ENCODE peak calls at places on chromosomes 7 and 10, in five cellular contexts. V is heart right ventricle, A is breast epithelium, F is tibial artery, R is tibial nerve. U is an unnamed sample. For H3K27me3 and H3K4me1, the result is how much of the 10 kb centered on the place peaks cover.

GRCh38 chr7:102230593-102230992 is 56.1 kb upstream of the SH2B2 start:
- DNase-seq in V (no peak), A (no peak), F (no peak), R (no peak), U (no peak)

GRCh38 chr7:101532400-101533102 is 96.5 kb downstream of the MYL10 start:
- DNase-seq in R (no peak), V (no peak), A (no peak), F (no peak), U (no peak)

GRCh38 chr10:29583674-29584073 is 51.1 kb downstream of the SVIL start:
- DNase-seq in R (no peak), A (no peak), F (no peak), V (no peak), U (no peak)

GRCh38 chr7:95396136-95397032 is at the start of gene PON3:
- DNase-seq in A (peak), V (peak), R (no peak), F (no peak), U (no peak)

GRCh38 chr7:64882341-64883112 is 20.5 kb upstream of the ZNF273 start:
- DNase-seq in F (peak), A (peak), R (peak), V (peak), U (peak)

GRCh38 chr7:122605929-122606328 is 93.0 kb downstream of the RNF133 start:
- DNase-seq in V (no peak), A (no peak), F (no peak), R (no peak), U (no peak)

GRCh38 chr7:69738396-69738889 is 140.2 kb downstream of the AUTS2 start:
- DNase-seq in V (no peak), R (no peak), F (no peak), A (no peak), U (no peak)

GRCh38 chr7:73861305-73861704 is 346 bp downstream of the TMEM270 start:
- DNase-seq in V (no peak), F (no peak), A (no peak), R (no peak), U (no peak)

GRCh38 chr10:14396441-14397048 is 65.8 kb upstream of the FRMD4A start:
- DNase-seq in F (no peak), V (no peak), A (no peak), R (no peak), U (no peak)

GRCh38 chr10:91689731-91690168 is 56.9 kb upstream of the PPP1R3C start:
- DNase-seq in R (no peak), A (no peak), F (peak), V (peak), U (no peak)

GRCh38 chr7:1856161-1856965 is 186.3 kb downstream of the ELFN1 start:
- DNase-seq in F (no peak), A (no peak), R (no peak), V (no peak), U (peak)

GRCh38 chr7:70657532-70657931 is 474.4 kb upstream of the GALNT17 start:
- DNase-seq in R (no peak), F (no peak), A (no peak), V (peak), U (no peak)

GRCh38 chr10:122113161-122113944 is 124.4 kb downstream of the TACC2 start:
- DNase-seq in V (peak), F (peak), A (peak), R (peak), U (peak)

GRCh38 chr7:99061001-99061779 is 82.7 kb downstream of the SMURF1 start:
- DNase-seq in A (no peak), F (no peak), V (no peak), R (no peak), U (no peak)

GRCh38 chr7:1548944-1549343 is 7.1 kb downstream of the TMEM184A start:
- DNase-seq in F (no peak), R (no peak), V (no peak), A (no peak), U (no peak)

GRCh38 chr7:8435120-8435519 is 1.7 kb downstream of the NXPH1 start:
- DNase-seq in R (no peak), A (no peak), V (no peak), F (no peak), U (no peak)

GRCh38 chr10:124657806-124658205 is 86.4 kb downstream of the FAM53B start:
- DNase-seq in R (no peak), F (no peak), A (no peak), V (no peak), U (no peak)

GRCh38 chr10:74079914-74080590 is 70.6 kb downstream of the AP3M1 start:
- DNase-seq in R (no peak), V (no peak), A (no peak), F (no peak), U (no peak)

GRCh38 chr10:35025916-35026315 is 64.2 kb downstream of the CUL2 start:
- DNase-seq in A (no peak), V (no peak), F (no peak), R (no peak), U (no peak)

GRCh38 chr7:40298421-40298820 is 163.6 kb downstream of the SUGCT start:
- DNase-seq in A (no peak), V (no peak), F (no peak), R (no peak), U (no peak)

GRCh38 chr7:81616951-81617350 is 152.9 kb downstream of the HGF start:
- DNase-seq in F (no peak), R (no peak), A (no peak), V (no peak), U (no peak)

GRCh38 chr10:16674147-16674703 is 143.0 kb downstream of the RSU1 start:
- DNase-seq in V (no peak), A (no peak), R (no peak), F (no peak), U (no peak)

GRCh38 chr10:484441-484924 is 205.0 kb downstream of the DIP2C start:
- DNase-seq in F (no peak), R (no peak), A (no peak), V (no peak), U (no peak)

GRCh38 chr10:131616040-131616439 is 284.8 kb upstream of the PPP2R2D start:
- DNase-seq in V (no peak), F (no peak), A (no peak), R (no peak), U (no peak)

GRCh38 chr7:29488203-29488970 is 75.2 kb upstream of the PRR15 start:
- DNase-seq in A (no peak), F (no peak), V (no peak), R (no peak), U (no peak)

GRCh38 chr10:58747687-58748086 is 235.0 kb downstream of the BICC1 start:
- DNase-seq in A (no peak), F (no peak), R (no peak), V (no peak), U (no peak)

GRCh38 chr7:108083980-108084379 is 46.2 kb downstream of the LAMB4 start:
- DNase-seq in A (no peak), R (no peak), V (no peak), F (no peak), U (no peak)

GRCh38 chr7:131154380-131154779 is 173.3 kb upstream of the MKLN1 start:
- DNase-seq in F (no peak), A (no peak), R (no peak), V (no peak), U (no peak)

GRCh38 chr10:36779238-36779846 is 346.1 kb upstream of the ANKRD30A start:
- DNase-seq in R (no peak), V (peak), F (peak), A (no peak), U (no peak)

GRCh38 chr7:100626530-100627237 is 14.3 kb downstream of the MOSPD3 start:
- DNase-seq in V (peak), A (peak), R (peak), F (peak), U (peak)

GRCh38 chr7:67754651-67755050 is 758.0 kb downstream of the TYW1 start:
- DNase-seq in R (no peak), V (no peak), F (no peak), A (no peak), U (no peak)

GRCh38 chr7:1713502-1714484 is 43.7 kb downstream of the ELFN1 start:
- DNase-seq in R (no peak), V (peak), A (no peak), F (no peak), U (no peak)

GRCh38 chr10:102773986-102774385 is 30.2 kb downstream of the WBP1L start:
- DNase-seq in V (peak), F (peak), A (no peak), R (no peak), U (no peak)

GRCh38 chr7:137462847-137463246 is 119.3 kb upstream of the PTN start:
- DNase-seq in F (no peak), A (no peak), V (no peak), R (no peak), U (no peak)

GRCh38 chr7:75878769-75879596 is at the start of gene RHBDD2:
- DNase-seq in A (peak), F (peak), R (peak), V (peak), U (peak)

DNA sequence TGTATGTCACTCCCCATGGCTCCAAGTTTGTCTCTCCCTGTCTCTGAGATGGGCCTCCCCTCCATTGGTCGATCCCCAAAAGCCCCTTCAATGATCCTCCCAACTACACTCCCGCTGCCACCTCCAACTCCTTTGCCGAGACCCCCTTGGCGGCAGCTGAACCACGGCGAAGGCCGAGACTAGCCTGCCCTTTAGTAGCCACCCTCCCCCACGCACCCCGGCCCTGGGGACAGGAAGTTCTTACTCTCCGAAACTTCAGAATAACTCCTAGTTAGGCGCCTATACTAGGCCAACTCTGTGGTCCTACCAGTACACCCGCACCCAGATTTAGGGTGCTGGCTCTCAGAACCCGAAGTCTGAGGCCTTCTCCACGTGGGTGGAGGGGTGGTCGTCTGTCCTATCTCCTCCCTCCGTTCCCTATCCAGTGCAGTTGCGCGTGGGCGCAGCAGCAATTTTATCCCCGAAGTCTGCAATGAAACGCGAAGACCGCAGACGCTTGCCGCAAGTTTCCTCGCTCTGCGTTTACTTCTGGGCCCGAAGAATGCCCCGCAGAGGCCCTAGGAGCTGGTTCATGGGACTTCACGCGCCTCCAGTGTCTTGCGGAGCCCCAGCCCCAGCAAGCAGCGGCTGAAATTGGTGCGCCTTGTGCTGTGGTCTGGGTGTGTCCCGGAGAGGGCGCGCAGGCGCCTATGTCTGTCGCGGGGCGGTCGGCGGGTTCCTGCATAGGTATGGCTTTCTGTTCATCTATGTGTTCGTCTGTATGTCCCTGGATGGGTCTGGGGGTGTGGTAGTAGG is 82.6 kb upstream of the SLF2 start:
- DNase-seq in R (no peak), V (no peak), A (peak), F (no peak), U (peak)
- H3K27me3 ChIP-seq in R (half or more), V (half or more), A (half or more), F (half or more), U (half or more)

GRCh38 chr10:50600831-50601466 is 22.8 kb downstream of the SGMS1 start:
- DNase-seq in A (no peak), V (no peak), R (no peak), F (no peak), U (no peak)
- H3K4me1 ChIP-seq in A (under half), V (half or more), R (under half), F (under half), U (half or more)

DNA sequence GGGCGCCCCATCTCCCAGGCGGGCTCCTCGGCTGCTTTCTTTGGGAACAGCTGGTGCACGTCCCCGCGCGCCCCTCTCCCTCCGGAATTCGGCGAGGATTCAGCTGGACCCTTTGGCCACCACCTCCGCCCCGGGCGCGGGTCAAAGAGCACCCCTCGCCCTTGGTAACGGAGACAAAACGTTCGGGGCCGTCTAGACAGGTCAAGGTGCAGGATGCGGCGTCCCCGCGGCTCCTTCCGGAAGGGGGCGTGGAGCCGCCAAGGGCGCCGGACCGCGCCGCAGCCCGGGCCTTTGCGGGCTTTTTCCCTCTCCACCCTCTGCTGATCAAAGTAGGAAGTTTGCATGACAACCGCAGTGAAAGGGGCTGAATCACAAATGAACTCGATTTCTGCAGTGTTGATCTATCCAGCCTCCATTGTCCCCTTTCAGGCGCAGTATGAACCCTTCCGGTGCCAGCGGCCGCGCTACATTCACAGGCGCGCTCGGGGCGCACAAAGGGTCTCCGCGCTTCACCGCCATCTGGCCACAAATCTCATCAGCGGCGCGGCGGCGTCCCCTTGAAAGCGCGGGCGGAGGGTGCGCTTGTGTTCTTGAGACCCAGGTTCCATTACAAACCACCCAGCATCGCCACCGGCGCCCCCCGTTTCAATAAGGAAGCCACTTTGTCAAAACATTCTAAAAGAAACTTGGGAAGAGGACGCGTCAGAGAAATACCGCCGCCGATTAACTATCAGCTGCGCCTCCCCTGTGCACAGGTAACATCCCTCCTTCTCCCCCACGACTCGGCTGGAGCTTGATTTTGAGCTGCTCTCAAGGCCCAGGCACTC is 36.4 kb downstream of the CNPY1 start:
- DNase-seq in V (no peak), F (no peak), R (no peak), A (no peak), U (no peak)
- H3K27me3 ChIP-seq in V (half or more), F (half or more), R (half or more), A (half or more), U (half or more)

DNA sequence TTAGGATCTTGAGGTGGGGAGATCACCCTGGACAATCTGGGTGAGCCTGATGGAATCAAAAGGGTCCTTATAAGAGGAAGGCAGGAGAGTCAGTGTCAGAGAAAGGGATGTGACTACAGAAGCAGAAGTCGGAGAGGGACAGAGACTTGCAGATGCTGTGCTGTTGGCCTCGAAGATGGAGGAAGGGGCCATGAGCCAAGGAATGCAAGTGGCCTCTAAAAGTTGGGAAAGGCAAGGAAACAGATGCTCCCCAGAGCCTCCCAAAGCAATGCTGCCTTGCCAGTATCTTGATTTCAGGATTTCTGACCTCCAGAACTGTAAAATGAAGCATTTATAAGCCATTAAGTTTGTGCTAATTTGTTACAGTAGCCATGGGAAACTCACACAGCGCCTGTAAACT is 165.2 kb downstream of the FANK1 start:
- DNase-seq in A (no peak), R (no peak), V (no peak), F (no peak), U (no peak)
- H3K4me1 ChIP-seq in A (under half), R (under half), V (under half), F (under half), U (under half)

DNA sequence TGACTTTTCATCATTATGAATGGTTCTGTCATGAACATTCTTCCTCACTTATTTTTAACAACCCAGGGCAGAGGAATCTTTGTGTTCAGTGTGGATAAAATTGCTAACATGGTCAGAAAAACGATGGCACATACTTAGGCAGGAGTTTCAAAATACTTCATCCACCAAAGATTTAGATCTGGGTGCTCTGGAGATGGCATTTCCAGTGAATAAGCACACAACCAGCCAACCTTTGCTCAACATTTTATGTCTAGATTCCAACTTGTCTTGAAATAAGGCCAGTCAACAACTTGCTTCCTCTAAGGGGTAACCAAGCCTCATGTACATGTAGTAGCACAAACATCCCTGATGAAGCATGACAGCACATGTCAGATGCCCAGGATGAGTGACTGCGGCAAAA is 33.4 kb upstream of the ADRB1 start:
- DNase-seq in R (no peak), V (no peak), A (no peak), F (no peak), U (no peak)
- H3K27me3 ChIP-seq in R (under half), V (under half), A (under half), F (under half), U (under half)

GRCh38 chr7:23000597-23001360 is 13.2 kb downstream of the HYCC1 start:
- DNase-seq in F (no peak), A (no peak), V (no peak), R (no peak), U (no peak)

GRCh38 chr7:23003505-23004246 is 10.3 kb downstream of the HYCC1 start:
- DNase-seq in F (no peak), A (no peak), V (no peak), R (no peak), U (no peak)

GRCh38 chr7:23001610-23002009 is 12.3 kb downstream of the HYCC1 start:
- DNase-seq in R (no peak), A (no peak), V (no peak), F (no peak), U (no peak)

GRCh38 chr7:23004247-23004520 is 9.7 kb downstream of the HYCC1 start:
- DNase-seq in A (no peak), R (no peak), V (no peak), F (no peak), U (no peak)

DNA sequence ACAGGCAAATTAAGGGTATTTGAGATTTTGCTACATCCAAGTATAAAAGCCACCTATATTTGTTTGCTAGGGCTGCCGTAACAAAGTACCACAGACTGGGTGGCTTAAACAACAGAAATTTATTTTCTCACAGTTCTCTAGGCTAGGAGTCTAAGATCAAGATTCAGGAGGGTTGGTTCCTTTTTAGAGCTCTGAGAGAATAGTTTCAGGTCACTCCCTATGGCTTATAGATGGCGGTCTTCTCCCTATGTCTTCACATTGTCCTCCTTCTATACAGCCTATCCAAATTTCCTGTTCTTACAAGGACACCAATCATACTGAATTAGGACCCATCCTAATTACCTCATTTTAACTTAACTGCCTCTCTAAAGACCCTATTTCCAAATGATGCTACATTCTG is 11.2 kb downstream of the HYCC1 start:
- DNase-seq in A (no peak), R (no peak), F (no peak), V (no peak), U (no peak)
- H3K4me1 ChIP-seq in A (under half), R (under half), F (under half), V (under half), U (under half)

GRCh38 chr7:27142562-27143021 is 889 bp downstream of the HOXA5 start:
- DNase-seq in R (no peak), F (no peak), A (no peak), V (no peak), U (no peak)

GRCh38 chr7:27144799-27145166 is 1.3 kb upstream of the HOXA5 start:
- DNase-seq in R (no peak), V (no peak), F (no peak), A (no peak), U (peak)

GRCh38 chr7:27145167-27145883 is 1.8 kb upstream of the HOXA5 start:
- DNase-seq in A (no peak), R (no peak), F (no peak), V (no peak), U (peak)

GRCh38 chr7:27143022-27143949 is at the start of gene HOXA5:
- DNase-seq in A (no peak), V (no peak), R (no peak), F (peak), U (peak)

GRCh38 chr7:27143950-27144798 is 693 bp upstream of the HOXA5 start:
- DNase-seq in R (no peak), F (no peak), A (no peak), V (no peak), U (no peak)
- H3K27me3 ChIP-seq in R (half or more), F (under half), A (under half), V (half or more), U (under half)

U was measured in suprapubic skin.